ENCODE peak calls at places on chromosome 2, in four cellular contexts. One of them, this sample, is unnamed.

GRCh38 chr2:86035883-86036789 is 69.5 kb downstream of the POLR1A start:
- DNase-seq in stromal cell of bone marrow: peak; percentile 60
- DNase-seq in fibroblast of lung: peak; percentile 84
- DNase-seq in fibroblast of the aortic adventitia: peak; percentile 79
- DNase-seq in this sample: no peak

GRCh38 chr2:98903767-98904485 is 32.1 kb downstream of the CRACDL start:
- DNase-seq in stromal cell of bone marrow: no peak
- DNase-seq in fibroblast of lung: no peak
- DNase-seq in fibroblast of the aortic adventitia: no peak
- DNase-seq in this sample: no peak

GRCh38 chr2:79511320-79511951 is 1.4 kb upstream of the CTNNA2 start:
- DNase-seq in stromal cell of bone marrow: peak; percentile 13
- DNase-seq in fibroblast of lung: peak; percentile 52
- DNase-seq in fibroblast of the aortic adventitia: peak; percentile 25
- DNase-seq in this sample: peak; percentile 87

GRCh38 chr2:226452768-226453167 is 346.9 kb downstream of the IRS1 start:
- DNase-seq in stromal cell of bone marrow: no peak
- DNase-seq in fibroblast of lung: no peak
- DNase-seq in fibroblast of the aortic adventitia: no peak
- DNase-seq in this sample: no peak

GRCh38 chr2:95525294-95526035 is 40.9 kb upstream of the TRIM43B start:
- DNase-seq in stromal cell of bone marrow: peak; percentile 10
- DNase-seq in fibroblast of lung: peak; percentile 6
- DNase-seq in fibroblast of the aortic adventitia: peak; percentile 8
- DNase-seq in this sample: no peak

GRCh38 chr2:229610871-229611270 is 103.5 kb downstream of the DNER start:
- DNase-seq in stromal cell of bone marrow: no peak
- DNase-seq in fibroblast of lung: peak; percentile 9
- DNase-seq in fibroblast of the aortic adventitia: peak; percentile 16
- DNase-seq in this sample: no peak

GRCh38 chr2:10901565-10901964 is 10.2 kb upstream of the KCNF1 start:
- DNase-seq in stromal cell of bone marrow: no peak
- DNase-seq in fibroblast of lung: no peak
- DNase-seq in fibroblast of the aortic adventitia: no peak
- DNase-seq in this sample: no peak

GRCh38 chr2:69863310-69863709 is 30.4 kb upstream of the SNRNP27 start:
- DNase-seq in stromal cell of bone marrow: no peak
- DNase-seq in fibroblast of lung: no peak
- DNase-seq in fibroblast of the aortic adventitia: no peak
- DNase-seq in this sample: no peak

GRCh38 chr2:25817630-25818029 is 60.7 kb downstream of the ASXL2 start:
- DNase-seq in stromal cell of bone marrow: no peak
- DNase-seq in fibroblast of lung: no peak
- DNase-seq in fibroblast of the aortic adventitia: no peak
- DNase-seq in this sample: no peak

GRCh38 chr2:101644842-101645383 is 52.6 kb upstream of the MAP4K4 start:
- DNase-seq in stromal cell of bone marrow: no peak
- DNase-seq in fibroblast of lung: no peak
- DNase-seq in fibroblast of the aortic adventitia: no peak
- DNase-seq in this sample: no peak

GRCh38 chr2:178006710-178007109 is 65.9 kb downstream of the PDE11A start:
- DNase-seq in stromal cell of bone marrow: no peak
- DNase-seq in fibroblast of lung: no peak
- DNase-seq in fibroblast of the aortic adventitia: no peak
- DNase-seq in this sample: no peak

GRCh38 chr2:111946294-111947114 is 48.1 kb downstream of the MERTK start:
- DNase-seq in stromal cell of bone marrow: peak; percentile 92
- DNase-seq in fibroblast of lung: peak; percentile 98
- DNase-seq in fibroblast of the aortic adventitia: peak; percentile 99
- DNase-seq in this sample: no peak

GRCh38 chr2:43508209-43508608 is 87.6 kb downstream of the THADA start:
- DNase-seq in stromal cell of bone marrow: no peak
- DNase-seq in fibroblast of lung: no peak
- DNase-seq in fibroblast of the aortic adventitia: no peak
- DNase-seq in this sample: no peak

GRCh38 chr2:1654696-1655374 is 89.5 kb downstream of the PXDN start:
- DNase-seq in stromal cell of bone marrow: no peak
- DNase-seq in fibroblast of lung: no peak
- DNase-seq in fibroblast of the aortic adventitia: no peak
- DNase-seq in this sample: no peak

GRCh38 chr2:121873870-121874269 is 118.4 kb downstream of the TSN start:
- DNase-seq in stromal cell of bone marrow: no peak
- DNase-seq in fibroblast of lung: no peak
- DNase-seq in fibroblast of the aortic adventitia: no peak
- DNase-seq in this sample: peak; percentile 62

GRCh38 chr2:28348149-28348567 is 44.5 kb upstream of the FOSL2 start:
- DNase-seq in stromal cell of bone marrow: no peak
- DNase-seq in fibroblast of lung: no peak
- DNase-seq in fibroblast of the aortic adventitia: no peak
- DNase-seq in this sample: no peak

GRCh38 chr2:177543007-177543760 is 150.6 kb downstream of the AGPS start:
- DNase-seq in stromal cell of bone marrow: peak; percentile 65
- DNase-seq in fibroblast of lung: peak; percentile 49
- DNase-seq in fibroblast of the aortic adventitia: peak; percentile 91
- DNase-seq in this sample: no peak

GRCh38 chr2:45709137-45709536 is 57.7 kb downstream of the PRKCE start:
- DNase-seq in stromal cell of bone marrow: no peak
- DNase-seq in fibroblast of lung: no peak
- DNase-seq in fibroblast of the aortic adventitia: no peak
- DNase-seq in this sample: no peak

GRCh38 chr2:145258903-145259579 is 739.1 kb upstream of the ZEB2 start:
- DNase-seq in stromal cell of bone marrow: peak; percentile 39
- DNase-seq in fibroblast of lung: no peak
- DNase-seq in fibroblast of the aortic adventitia: no peak
- DNase-seq in this sample: no peak

GRCh38 chr2:11710210-11710609 is 36.2 kb upstream of the LPIN1 start:
- DNase-seq in stromal cell of bone marrow: peak; percentile 60
- DNase-seq in fibroblast of lung: peak; percentile 79
- DNase-seq in fibroblast of the aortic adventitia: peak; percentile 92
- DNase-seq in this sample: no peak

GRCh38 chr2:111068435-111069058 is 52.2 kb upstream of the BCL2L11 start:
- DNase-seq in stromal cell of bone marrow: no peak
- DNase-seq in fibroblast of lung: no peak
- DNase-seq in fibroblast of the aortic adventitia: no peak
- DNase-seq in this sample: no peak

GRCh38 chr2:73031725-73032701 is 39.5 kb downstream of the SFXN5 start:
- DNase-seq in stromal cell of bone marrow: no peak
- DNase-seq in fibroblast of lung: no peak
- DNase-seq in fibroblast of the aortic adventitia: peak; percentile 11
- DNase-seq in this sample: no peak

GRCh38 chr2:174593574-174594203 is 3.9 kb downstream of the WIPF1 start:
- DNase-seq in stromal cell of bone marrow: peak; percentile 65
- DNase-seq in fibroblast of lung: peak; percentile 82
- DNase-seq in fibroblast of the aortic adventitia: peak; percentile 89
- DNase-seq in this sample: peak; percentile 6

GRCh38 chr2:197804049-197804757 is at the start of gene PLCL1:
- DNase-seq in stromal cell of bone marrow: peak; percentile 73
- DNase-seq in fibroblast of lung: peak; percentile 91
- DNase-seq in fibroblast of the aortic adventitia: peak; percentile 93
- DNase-seq in this sample: peak; percentile 89

GRCh38 chr2:86393521-86394490 is 47.4 kb upstream of the KDM3A start:
- DNase-seq in stromal cell of bone marrow: no peak
- DNase-seq in fibroblast of lung: no peak
- DNase-seq in fibroblast of the aortic adventitia: peak; percentile 53
- DNase-seq in this sample: no peak

GRCh38 chr2:214902273-214902672 is 92.8 kb upstream of the BARD1 start:
- DNase-seq in stromal cell of bone marrow: no peak
- DNase-seq in fibroblast of lung: no peak
- DNase-seq in fibroblast of the aortic adventitia: no peak
- DNase-seq in this sample: peak; percentile 47

GRCh38 chr2:9692392-9693137 is 61.8 kb upstream of the YWHAQ start:
- DNase-seq in stromal cell of bone marrow: peak; percentile 38
- DNase-seq in fibroblast of lung: peak; percentile 30
- DNase-seq in fibroblast of the aortic adventitia: peak; percentile 81
- DNase-seq in this sample: no peak

GRCh38 chr2:7825591-7826312 is 856.1 kb upstream of the ID2 start:
- DNase-seq in stromal cell of bone marrow: no peak
- DNase-seq in fibroblast of lung: no peak
- DNase-seq in fibroblast of the aortic adventitia: peak; percentile 44
- DNase-seq in this sample: no peak

GRCh38 chr2:181275643-181276070 is 181.5 kb upstream of the ITGA4 start:
- DNase-seq in stromal cell of bone marrow: no peak
- DNase-seq in fibroblast of lung: no peak
- DNase-seq in fibroblast of the aortic adventitia: no peak
- DNase-seq in this sample: no peak

GRCh38 chr2:27889774-27890145 is 427 bp downstream of the RBKS start:
- DNase-seq in stromal cell of bone marrow: no peak
- DNase-seq in fibroblast of lung: no peak
- DNase-seq in fibroblast of the aortic adventitia: no peak
- DNase-seq in this sample: peak; percentile 8

GRCh38 chr2:31125918-31126695 is 12.1 kb downstream of the GALNT14 start:
- DNase-seq in stromal cell of bone marrow: no peak
- DNase-seq in fibroblast of lung: no peak
- DNase-seq in fibroblast of the aortic adventitia: no peak
- DNase-seq in this sample: no peak

GRCh38 chr2:53437371-53437770 is 330.2 kb upstream of the CHAC2 start:
- DNase-seq in stromal cell of bone marrow: no peak
- DNase-seq in fibroblast of lung: peak; percentile 6
- DNase-seq in fibroblast of the aortic adventitia: no peak
- DNase-seq in this sample: peak; percentile 3

This sample was measured in neuronal stem cell.